ENCODE peak calls at places on chromosomes 11 and 22, in eight cellular contexts. One of them, this sample, is unnamed.

GRCh38 chr11:68216171-68216938 is 3.3 kb upstream of the KMT5B start:
- DNase-seq in stimulated activated CD4-positive, alpha-beta T cell treated with anti-CD3 and anti-CD28 coated beads, Interleukin-1b, Interleukin-23, amount 100 ng/mL, for 48 hours: no peak
- DNase-seq in astrocyte of the cerebellum: no peak
- DNase-seq in DMS53: peak; percentile 85
- DNase-seq in PC-9: peak; percentile 30
- DNase-seq in GM12864: no peak
- DNase-seq in H4: no peak
- DNase-seq in activated naive CD4-positive, alpha-beta T cell treated with anti-CD3 and anti-CD28 coated beads, Interleukin-2, amount 10 ng/mL, durations not matched to agents 7 days and 5 days: no peak
- DNase-seq in this sample: no peak

GRCh38 chr11:15967966-15968365 is 388.4 kb downstream of the SOX6 start:
- DNase-seq in stimulated activated CD4-positive, alpha-beta T cell treated with anti-CD3 and anti-CD28 coated beads, Interleukin-1b, Interleukin-23, amount 100 ng/mL, for 48 hours: no peak
- DNase-seq in astrocyte of the cerebellum: no peak
- DNase-seq in DMS53: peak; percentile 54
- DNase-seq in PC-9: no peak
- DNase-seq in GM12864: no peak
- DNase-seq in H4: peak; percentile 60
- DNase-seq in activated naive CD4-positive, alpha-beta T cell treated with anti-CD3 and anti-CD28 coated beads, Interleukin-2, amount 10 ng/mL, durations not matched to agents 7 days and 5 days: no peak
- DNase-seq in this sample: no peak

GRCh38 chr22:33568934-33569496 is 351.3 kb downstream of the LARGE1 start:
- DNase-seq in stimulated activated CD4-positive, alpha-beta T cell treated with anti-CD3 and anti-CD28 coated beads, Interleukin-1b, Interleukin-23, amount 100 ng/mL, for 48 hours: no peak
- DNase-seq in astrocyte of the cerebellum: no peak
- DNase-seq in DMS53: no peak
- DNase-seq in PC-9: no peak
- DNase-seq in GM12864: no peak
- DNase-seq in H4: no peak
- DNase-seq in activated naive CD4-positive, alpha-beta T cell treated with anti-CD3 and anti-CD28 coated beads, Interleukin-2, amount 10 ng/mL, durations not matched to agents 7 days and 5 days: no peak
- DNase-seq in this sample: no peak

GRCh38 chr22:20219667-20220628 is 48.2 kb downstream of the RTN4R start:
- DNase-seq in stimulated activated CD4-positive, alpha-beta T cell treated with anti-CD3 and anti-CD28 coated beads, Interleukin-1b, Interleukin-23, amount 100 ng/mL, for 48 hours: no peak
- DNase-seq in astrocyte of the cerebellum: no peak
- DNase-seq in DMS53: no peak
- DNase-seq in PC-9: no peak
- DNase-seq in GM12864: no peak
- DNase-seq in H4: no peak
- DNase-seq in activated naive CD4-positive, alpha-beta T cell treated with anti-CD3 and anti-CD28 coated beads, Interleukin-2, amount 10 ng/mL, durations not matched to agents 7 days and 5 days: no peak
- DNase-seq in this sample: no peak

GRCh38 chr22:35072939-35073338 is 7.0 kb downstream of the ISX start:
- DNase-seq in stimulated activated CD4-positive, alpha-beta T cell treated with anti-CD3 and anti-CD28 coated beads, Interleukin-1b, Interleukin-23, amount 100 ng/mL, for 48 hours: no peak
- DNase-seq in astrocyte of the cerebellum: no peak
- DNase-seq in DMS53: no peak
- DNase-seq in PC-9: no peak
- DNase-seq in GM12864: no peak
- DNase-seq in H4: peak; percentile 51
- DNase-seq in activated naive CD4-positive, alpha-beta T cell treated with anti-CD3 and anti-CD28 coated beads, Interleukin-2, amount 10 ng/mL, durations not matched to agents 7 days and 5 days: no peak
- DNase-seq in this sample: peak; percentile 20

GRCh38 chr22:29208879-29209623 is 3.4 kb downstream of the EMID1 start:
- DNase-seq in stimulated activated CD4-positive, alpha-beta T cell treated with anti-CD3 and anti-CD28 coated beads, Interleukin-1b, Interleukin-23, amount 100 ng/mL, for 48 hours: no peak
- DNase-seq in astrocyte of the cerebellum: no peak
- DNase-seq in DMS53: no peak
- DNase-seq in PC-9: no peak
- DNase-seq in GM12864: no peak
- DNase-seq in H4: no peak
- DNase-seq in activated naive CD4-positive, alpha-beta T cell treated with anti-CD3 and anti-CD28 coated beads, Interleukin-2, amount 10 ng/mL, durations not matched to agents 7 days and 5 days: no peak
- DNase-seq in this sample: no peak

GRCh38 chr22:30968015-30968923 is at the start of gene MORC2:
- DNase-seq in stimulated activated CD4-positive, alpha-beta T cell treated with anti-CD3 and anti-CD28 coated beads, Interleukin-1b, Interleukin-23, amount 100 ng/mL, for 48 hours: no peak
- DNase-seq in astrocyte of the cerebellum: no peak
- DNase-seq in DMS53: peak; percentile 73
- DNase-seq in PC-9: peak; percentile 70
- DNase-seq in GM12864: no peak
- DNase-seq in H4: peak; percentile 49
- DNase-seq in activated naive CD4-positive, alpha-beta T cell treated with anti-CD3 and anti-CD28 coated beads, Interleukin-2, amount 10 ng/mL, durations not matched to agents 7 days and 5 days: no peak
- DNase-seq in this sample: peak; percentile 18

GRCh38 chr11:36271794-36272409 is 17.3 kb downstream of the COMMD9 start:
- DNase-seq in stimulated activated CD4-positive, alpha-beta T cell treated with anti-CD3 and anti-CD28 coated beads, Interleukin-1b, Interleukin-23, amount 100 ng/mL, for 48 hours: no peak
- DNase-seq in astrocyte of the cerebellum: no peak
- DNase-seq in DMS53: no peak
- DNase-seq in PC-9: no peak
- DNase-seq in GM12864: no peak
- DNase-seq in H4: peak; percentile 2
- DNase-seq in activated naive CD4-positive, alpha-beta T cell treated with anti-CD3 and anti-CD28 coated beads, Interleukin-2, amount 10 ng/mL, durations not matched to agents 7 days and 5 days: no peak
- DNase-seq in this sample: no peak

GRCh38 chr11:19405966-19406365 is 165.2 kb upstream of the E2F8 start:
- DNase-seq in stimulated activated CD4-positive, alpha-beta T cell treated with anti-CD3 and anti-CD28 coated beads, Interleukin-1b, Interleukin-23, amount 100 ng/mL, for 48 hours: no peak
- DNase-seq in astrocyte of the cerebellum: no peak
- DNase-seq in DMS53: no peak
- DNase-seq in PC-9: no peak
- DNase-seq in GM12864: no peak
- DNase-seq in H4: no peak
- DNase-seq in activated naive CD4-positive, alpha-beta T cell treated with anti-CD3 and anti-CD28 coated beads, Interleukin-2, amount 10 ng/mL, durations not matched to agents 7 days and 5 days: no peak
- DNase-seq in this sample: no peak

GRCh38 chr22:30238661-30239420 is 7.7 kb downstream of the LIF start:
- DNase-seq in stimulated activated CD4-positive, alpha-beta T cell treated with anti-CD3 and anti-CD28 coated beads, Interleukin-1b, Interleukin-23, amount 100 ng/mL, for 48 hours: no peak
- DNase-seq in astrocyte of the cerebellum: no peak
- DNase-seq in DMS53: peak; percentile 29
- DNase-seq in PC-9: peak; percentile 77
- DNase-seq in GM12864: no peak
- DNase-seq in H4: peak; percentile 80
- DNase-seq in activated naive CD4-positive, alpha-beta T cell treated with anti-CD3 and anti-CD28 coated beads, Interleukin-2, amount 10 ng/mL, durations not matched to agents 7 days and 5 days: no peak
- DNase-seq in this sample: no peak

GRCh38 chr11:111978028-111978771 is 41.1 kb downstream of the DIXDC1 start:
- DNase-seq in stimulated activated CD4-positive, alpha-beta T cell treated with anti-CD3 and anti-CD28 coated beads, Interleukin-1b, Interleukin-23, amount 100 ng/mL, for 48 hours: no peak
- DNase-seq in astrocyte of the cerebellum: no peak
- DNase-seq in DMS53: no peak
- DNase-seq in PC-9: no peak
- DNase-seq in GM12864: no peak
- DNase-seq in H4: no peak
- DNase-seq in activated naive CD4-positive, alpha-beta T cell treated with anti-CD3 and anti-CD28 coated beads, Interleukin-2, amount 10 ng/mL, durations not matched to agents 7 days and 5 days: no peak
- DNase-seq in this sample: no peak

This sample was measured in LoVo.